ENCODE peak calls at places on chromosomes 16 and 17, in nine cellular contexts. One of them, this sample, is unnamed.

GRCh38 chr17:17739388-17740066 is 58.3 kb downstream of the RAI1 start:
- DNase-seq in choroid plexus epithelial cell: peak; percentile 55
- DNase-seq in fibroblast of mammary gland: peak; percentile 72
- DNase-seq in fibroblast of pulmonary artery: peak; percentile 43
- DNase-seq in right lobe of liver: no peak
- DNase-seq in B cell: no peak
- DNase-seq in endothelial cell: no peak
- DNase-seq in heart right ventricle: no peak
- DNase-seq in lower leg skin: no peak
- DNase-seq in this sample: no peak

GRCh38 chr17:67993998-67994361 is 2.3 kb downstream of the C17orf58 start:
- DNase-seq in choroid plexus epithelial cell: peak; percentile 18
- DNase-seq in fibroblast of mammary gland: peak; percentile 4
- DNase-seq in fibroblast of pulmonary artery: peak; percentile 13
- DNase-seq in right lobe of liver: no peak
- DNase-seq in B cell: no peak
- DNase-seq in endothelial cell: no peak
- DNase-seq in heart right ventricle: no peak
- DNase-seq in lower leg skin: no peak
- DNase-seq in this sample: no peak

GRCh38 chr17:83191388-83192160 is 112.2 kb downstream of the METRNL start:
- DNase-seq in choroid plexus epithelial cell: no peak
- DNase-seq in fibroblast of mammary gland: no peak
- DNase-seq in fibroblast of pulmonary artery: no peak
- DNase-seq in right lobe of liver: peak; percentile 35
- DNase-seq in B cell: no peak
- DNase-seq in endothelial cell: no peak
- DNase-seq in heart right ventricle: no peak
- DNase-seq in lower leg skin: peak; percentile 13
- DNase-seq in this sample: no peak

GRCh38 chr16:3235856-3236669 is 1.1 kb upstream of the ZNF200 start:
- DNase-seq in choroid plexus epithelial cell: no peak
- DNase-seq in fibroblast of mammary gland: no peak
- DNase-seq in fibroblast of pulmonary artery: no peak
- DNase-seq in right lobe of liver: peak; percentile 68
- DNase-seq in B cell: no peak
- DNase-seq in endothelial cell: peak; percentile 8
- DNase-seq in heart right ventricle: peak; percentile 47
- DNase-seq in lower leg skin: no peak
- DNase-seq in this sample: peak; percentile 81

GRCh38 chr16:79325211-79325610 is 275.3 kb downstream of the MAF start:
- DNase-seq in choroid plexus epithelial cell: no peak
- DNase-seq in fibroblast of mammary gland: no peak
- DNase-seq in fibroblast of pulmonary artery: no peak
- DNase-seq in right lobe of liver: no peak
- DNase-seq in B cell: no peak
- DNase-seq in endothelial cell: no peak
- DNase-seq in heart right ventricle: no peak
- DNase-seq in lower leg skin: no peak
- DNase-seq in this sample: no peak

GRCh38 chr16:56199164-56199563 is 7.9 kb downstream of the GNAO1 start:
- DNase-seq in choroid plexus epithelial cell: no peak
- DNase-seq in fibroblast of mammary gland: no peak
- DNase-seq in fibroblast of pulmonary artery: no peak
- DNase-seq in right lobe of liver: no peak
- DNase-seq in B cell: no peak
- DNase-seq in endothelial cell: no peak
- DNase-seq in heart right ventricle: no peak
- DNase-seq in lower leg skin: no peak
- DNase-seq in this sample: peak; percentile 59

GRCh38 chr16:58176608-58177346 is 21.1 kb downstream of the CSNK2A2 start:
- DNase-seq in choroid plexus epithelial cell: no peak
- DNase-seq in fibroblast of mammary gland: no peak
- DNase-seq in fibroblast of pulmonary artery: no peak
- DNase-seq in right lobe of liver: no peak
- DNase-seq in B cell: no peak
- DNase-seq in endothelial cell: no peak
- DNase-seq in heart right ventricle: no peak
- DNase-seq in lower leg skin: no peak
- DNase-seq in this sample: peak; percentile 17

GRCh38 chr16:47008174-47008573 is 34.7 kb upstream of the DNAJA2 start:
- DNase-seq in choroid plexus epithelial cell: peak; percentile 45
- DNase-seq in fibroblast of mammary gland: no peak
- DNase-seq in fibroblast of pulmonary artery: no peak
- DNase-seq in right lobe of liver: no peak
- DNase-seq in B cell: no peak
- DNase-seq in endothelial cell: no peak
- DNase-seq in heart right ventricle: no peak
- DNase-seq in lower leg skin: no peak
- DNase-seq in this sample: no peak

GRCh38 chr16:8583199-8583598 is 7.1 kb downstream of the TMEM114 start:
- DNase-seq in choroid plexus epithelial cell: peak; percentile 81
- DNase-seq in fibroblast of mammary gland: peak; percentile 65
- DNase-seq in fibroblast of pulmonary artery: no peak
- DNase-seq in right lobe of liver: no peak
- DNase-seq in B cell: no peak
- DNase-seq in endothelial cell: no peak
- DNase-seq in heart right ventricle: no peak
- DNase-seq in lower leg skin: no peak
- DNase-seq in this sample: no peak

GRCh38 chr17:36931697-36932382 is 5.4 kb upstream of the LHX1 start:
- DNase-seq in choroid plexus epithelial cell: no peak
- DNase-seq in fibroblast of mammary gland: no peak
- DNase-seq in fibroblast of pulmonary artery: no peak
- DNase-seq in right lobe of liver: no peak
- DNase-seq in B cell: peak; percentile 62
- DNase-seq in endothelial cell: no peak
- DNase-seq in heart right ventricle: no peak
- DNase-seq in lower leg skin: no peak
- DNase-seq in this sample: no peak

GRCh38 chr17:40025991-40026815 is 11.0 kb downstream of the CSF3 start:
- DNase-seq in choroid plexus epithelial cell: peak; percentile 66
- DNase-seq in fibroblast of mammary gland: peak; percentile 57
- DNase-seq in fibroblast of pulmonary artery: peak; percentile 35
- DNase-seq in right lobe of liver: no peak
- DNase-seq in B cell: no peak
- DNase-seq in endothelial cell: no peak
- DNase-seq in heart right ventricle: no peak
- DNase-seq in lower leg skin: no peak
- DNase-seq in this sample: peak; percentile 52

GRCh38 chr16:1494129-1494640 is 1.0 kb downstream of the TELO2 start:
- DNase-seq in choroid plexus epithelial cell: peak; percentile 89
- DNase-seq in fibroblast of mammary gland: peak; percentile 81
- DNase-seq in fibroblast of pulmonary artery: peak; percentile 86
- DNase-seq in right lobe of liver: no peak
- DNase-seq in B cell: no peak
- DNase-seq in endothelial cell: peak; percentile 48
- DNase-seq in heart right ventricle: peak; percentile 77
- DNase-seq in lower leg skin: no peak
- DNase-seq in this sample: no peak

GRCh38 chr16:73219176-73219575 is 171.2 kb upstream of the ZFHX3 start:
- DNase-seq in choroid plexus epithelial cell: no peak
- DNase-seq in fibroblast of mammary gland: no peak
- DNase-seq in fibroblast of pulmonary artery: no peak
- DNase-seq in right lobe of liver: no peak
- DNase-seq in B cell: no peak
- DNase-seq in endothelial cell: no peak
- DNase-seq in heart right ventricle: no peak
- DNase-seq in lower leg skin: no peak
- DNase-seq in this sample: no peak
- TF ChIP-seq CTCF in choroid plexus epithelial cell: peak; percentile 35
- TF ChIP-seq CTCF in fibroblast of mammary gland: peak; percentile 22
- TF ChIP-seq CTCF in fibroblast of pulmonary artery: peak; percentile 15
- TF ChIP-seq CTCF in right lobe of liver: no peak
- TF ChIP-seq CTCF in B cell: no peak
- TF ChIP-seq CTCF in endothelial cell: peak; percentile 32
- TF ChIP-seq CTCF in heart right ventricle: no peak
- TF ChIP-seq CTCF in lower leg skin: no peak
- TF ChIP-seq CTCF in this sample: no peak

GRCh38 chr17:14688134-14688533 is 387.3 kb downstream of the HS3ST3B1 start:
- DNase-seq in choroid plexus epithelial cell: peak; percentile 20
- DNase-seq in fibroblast of mammary gland: peak; percentile 14
- DNase-seq in fibroblast of pulmonary artery: no peak
- DNase-seq in right lobe of liver: no peak
- DNase-seq in B cell: no peak
- DNase-seq in endothelial cell: no peak
- DNase-seq in heart right ventricle: no peak
- DNase-seq in lower leg skin: no peak
- DNase-seq in this sample: no peak
- TF ChIP-seq CTCF in choroid plexus epithelial cell: peak; percentile 46
- TF ChIP-seq CTCF in fibroblast of mammary gland: peak; percentile 31
- TF ChIP-seq CTCF in fibroblast of pulmonary artery: peak; percentile 6
- TF ChIP-seq CTCF in right lobe of liver: no peak
- TF ChIP-seq CTCF in B cell: peak; percentile 7
- TF ChIP-seq CTCF in endothelial cell: peak; percentile 16
- TF ChIP-seq CTCF in heart right ventricle: no peak
- TF ChIP-seq CTCF in lower leg skin: no peak
- TF ChIP-seq CTCF in this sample: no peak

GRCh38 chr17:75068750-75069149 is 19.0 kb upstream of the SLC16A5 start:
- DNase-seq in choroid plexus epithelial cell: no peak
- DNase-seq in fibroblast of mammary gland: no peak
- DNase-seq in fibroblast of pulmonary artery: no peak
- DNase-seq in right lobe of liver: no peak
- DNase-seq in B cell: no peak
- DNase-seq in endothelial cell: no peak
- DNase-seq in heart right ventricle: no peak
- DNase-seq in lower leg skin: no peak
- DNase-seq in this sample: no peak

GRCh38 chr17:75065562-75066151 is 18.6 kb downstream of the KCTD2 start:
- DNase-seq in choroid plexus epithelial cell: peak; percentile 63
- DNase-seq in fibroblast of mammary gland: peak; percentile 50
- DNase-seq in fibroblast of pulmonary artery: peak; percentile 43
- DNase-seq in right lobe of liver: no peak
- DNase-seq in B cell: no peak
- DNase-seq in endothelial cell: no peak
- DNase-seq in heart right ventricle: no peak
- DNase-seq in lower leg skin: no peak
- DNase-seq in this sample: peak; percentile 30

GRCh38 chr17:75067856-75068255 is 19.9 kb upstream of the SLC16A5 start:
- DNase-seq in choroid plexus epithelial cell: no peak
- DNase-seq in fibroblast of mammary gland: no peak
- DNase-seq in fibroblast of pulmonary artery: no peak
- DNase-seq in right lobe of liver: no peak
- DNase-seq in B cell: no peak
- DNase-seq in endothelial cell: no peak
- DNase-seq in heart right ventricle: no peak
- DNase-seq in lower leg skin: no peak
- DNase-seq in this sample: peak; percentile 46

GRCh38 chr17:75073618-75074047 is 14.1 kb upstream of the SLC16A5 start:
- DNase-seq in choroid plexus epithelial cell: no peak
- DNase-seq in fibroblast of mammary gland: peak; percentile 75
- DNase-seq in fibroblast of pulmonary artery: no peak
- DNase-seq in right lobe of liver: no peak
- DNase-seq in B cell: no peak
- DNase-seq in endothelial cell: no peak
- DNase-seq in heart right ventricle: no peak
- DNase-seq in lower leg skin: no peak
- DNase-seq in this sample: no peak

GRCh38 chr17:75069783-75070182 is 18.0 kb upstream of the SLC16A5 start:
- DNase-seq in choroid plexus epithelial cell: peak; percentile 64
- DNase-seq in fibroblast of mammary gland: peak; percentile 36
- DNase-seq in fibroblast of pulmonary artery: no peak
- DNase-seq in right lobe of liver: no peak
- DNase-seq in B cell: no peak
- DNase-seq in endothelial cell: no peak
- DNase-seq in heart right ventricle: no peak
- DNase-seq in lower leg skin: no peak
- DNase-seq in this sample: peak; percentile 35
- TF ChIP-seq CTCF in choroid plexus epithelial cell: peak; percentile 65
- TF ChIP-seq CTCF in fibroblast of mammary gland: peak; percentile 41
- TF ChIP-seq CTCF in fibroblast of pulmonary artery: peak; percentile 38
- TF ChIP-seq CTCF in right lobe of liver: peak; percentile 47
- TF ChIP-seq CTCF in B cell: no peak
- TF ChIP-seq CTCF in endothelial cell: no peak
- TF ChIP-seq CTCF in heart right ventricle: peak; percentile 45
- TF ChIP-seq CTCF in lower leg skin: no peak
- TF ChIP-seq CTCF in this sample: no peak

GRCh38 chr16:51759329-51759728 is 608.3 kb upstream of the SALL1 start:
- DNase-seq in choroid plexus epithelial cell: no peak
- DNase-seq in fibroblast of mammary gland: no peak
- DNase-seq in fibroblast of pulmonary artery: no peak
- DNase-seq in right lobe of liver: no peak
- DNase-seq in B cell: no peak
- DNase-seq in endothelial cell: no peak
- DNase-seq in heart right ventricle: no peak
- DNase-seq in lower leg skin: no peak
- DNase-seq in this sample: no peak

GRCh38 chr16:51757124-51757470 is 606.0 kb upstream of the SALL1 start:
- DNase-seq in choroid plexus epithelial cell: no peak
- DNase-seq in fibroblast of mammary gland: no peak
- DNase-seq in fibroblast of pulmonary artery: no peak
- DNase-seq in right lobe of liver: no peak
- DNase-seq in B cell: no peak
- DNase-seq in endothelial cell: no peak
- DNase-seq in heart right ventricle: no peak
- DNase-seq in lower leg skin: no peak
- DNase-seq in this sample: no peak

GRCh38 chr16:51757921-51758479 is 606.9 kb upstream of the SALL1 start:
- DNase-seq in choroid plexus epithelial cell: no peak
- DNase-seq in fibroblast of mammary gland: no peak
- DNase-seq in fibroblast of pulmonary artery: no peak
- DNase-seq in right lobe of liver: no peak
- DNase-seq in B cell: no peak
- DNase-seq in endothelial cell: no peak
- DNase-seq in heart right ventricle: no peak
- DNase-seq in lower leg skin: no peak
- DNase-seq in this sample: no peak

GRCh38 chr16:51755039-51755501 is 604.0 kb upstream of the SALL1 start:
- DNase-seq in choroid plexus epithelial cell: no peak
- DNase-seq in fibroblast of mammary gland: no peak
- DNase-seq in fibroblast of pulmonary artery: no peak
- DNase-seq in right lobe of liver: no peak
- DNase-seq in B cell: no peak
- DNase-seq in endothelial cell: no peak
- DNase-seq in heart right ventricle: no peak
- DNase-seq in lower leg skin: no peak
- DNase-seq in this sample: no peak

DNA sequence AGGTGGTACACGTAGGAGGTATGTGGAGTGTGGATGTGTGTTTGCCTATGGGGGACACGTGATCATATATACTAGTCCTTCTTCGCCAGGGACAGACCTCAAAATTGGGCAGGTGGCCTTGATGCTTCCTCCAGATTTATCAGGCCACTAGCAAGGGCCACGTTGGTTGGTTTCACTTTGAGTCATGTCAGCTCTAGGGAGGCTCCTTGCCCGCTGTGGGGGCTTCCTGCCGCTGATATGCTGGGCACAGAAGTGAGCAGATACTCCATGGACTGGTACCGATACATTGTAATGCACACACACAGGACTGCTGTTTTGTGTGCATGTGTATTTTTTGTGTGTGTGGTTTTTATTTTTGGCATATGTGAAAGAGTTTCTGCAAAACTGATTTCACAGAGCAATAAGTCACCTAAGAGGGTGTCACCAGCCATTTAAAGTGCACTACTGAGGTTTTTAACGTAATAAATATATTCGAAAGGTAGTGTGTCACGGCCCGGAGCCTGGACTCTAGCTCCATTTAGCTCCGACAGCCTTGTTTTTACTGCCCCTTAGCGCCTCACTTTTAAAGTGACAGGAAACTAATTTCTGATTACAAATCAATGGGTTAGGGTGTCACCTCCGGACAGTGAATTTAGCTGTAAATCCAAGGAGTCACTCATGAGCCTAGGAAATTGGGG is 605.5 kb upstream of the SALL1 start:
- DNase-seq in choroid plexus epithelial cell: no peak
- DNase-seq in fibroblast of mammary gland: no peak
- DNase-seq in fibroblast of pulmonary artery: no peak
- DNase-seq in right lobe of liver: no peak
- DNase-seq in B cell: no peak
- DNase-seq in endothelial cell: no peak
- DNase-seq in heart right ventricle: no peak
- DNase-seq in lower leg skin: no peak
- DNase-seq in this sample: no peak
- TF ChIP-seq CTCF in choroid plexus epithelial cell: no peak
- TF ChIP-seq CTCF in fibroblast of mammary gland: no peak
- TF ChIP-seq CTCF in fibroblast of pulmonary artery: no peak
- TF ChIP-seq CTCF in right lobe of liver: peak; percentile 14
- TF ChIP-seq CTCF in B cell: no peak
- TF ChIP-seq CTCF in endothelial cell: no peak
- TF ChIP-seq CTCF in heart right ventricle: no peak
- TF ChIP-seq CTCF in lower leg skin: no peak
- TF ChIP-seq CTCF in this sample: no peak